ENCODE peak calls at places on chromosomes 7 and 10, in four cellular contexts. M, S, K and B are unnamed samples.

GRCh38 chr7:157019718-157020451 is 9.4 kb upstream of the MNX1 start:
- DNase-seq in K (peak; percentile 40), S (no peak), M (peak; percentile 3), B (no peak)

GRCh38 chr7:1671876-1672451 is 1.9 kb downstream of the ELFN1 start:
- DNase-seq in M (peak; percentile 2), S (no peak), K (peak; percentile 54), B (no peak)

GRCh38 chr10:12826800-12827372 is 174.6 kb downstream of the CCDC3 start:
- DNase-seq in K (no peak), M (no peak), S (no peak), B (no peak)

GRCh38 chr7:111168182-111168581 is 77.3 kb downstream of the LRRN3 start:
- DNase-seq in K (no peak), S (no peak), M (peak; percentile 36), B (no peak)

GRCh38 chr10:70728328-70728727 is 56.0 kb downstream of the ADAMTS14 start:
- DNase-seq in K (no peak), M (no peak), S (no peak), B (no peak)

GRCh38 chr10:89279449-89279869 is 22.4 kb upstream of the IFIT2 start:
- DNase-seq in M (no peak), S (peak; percentile 67), K (no peak), B (no peak)

GRCh38 chr7:28732037-28732869 is 225.9 kb downstream of the TRIL start:
- DNase-seq in S (no peak), M (peak; percentile 47), K (no peak), B (no peak)

GRCh38 chr7:115477193-115477651 is 553.3 kb downstream of the TFEC start:
- DNase-seq in K (no peak), M (peak; percentile 59), S (no peak), B (no peak)

GRCh38 chr10:35336921-35337741 is 822 bp downstream of the CCNY start:
- DNase-seq in S (no peak), K (peak; percentile 75), M (peak; percentile 55), B (no peak)

GRCh38 chr7:15303357-15303756 is 258.5 kb downstream of the AGMO start:
- DNase-seq in M (no peak), S (no peak), K (no peak), B (no peak)

GRCh38 chr10:70106958-70107791 is 25.4 kb downstream of the AIFM2 start:
- DNase-seq in K (no peak), S (no peak), M (no peak), B (no peak)

GRCh38 chr7:77327067-77327931 is 88.8 kb downstream of the GSAP start:
- DNase-seq in K (peak; percentile 79), S (peak; percentile 59), M (peak; percentile 65), B (peak; percentile 70)

GRCh38 chr7:142812437-142813215 is 41.9 kb downstream of the PRSS2 start:
- DNase-seq in M (no peak), K (no peak), S (no peak), B (no peak)

GRCh38 chr7:22564511-22565045 is 64.6 kb upstream of the STEAP1B start:
- DNase-seq in K (no peak), M (no peak), S (peak; percentile 88), B (peak; percentile 11)

GRCh38 chr10:8998751-8999150 is 944.3 kb downstream of the GATA3 start:
- DNase-seq in M (no peak), K (no peak), S (no peak), B (no peak)

GRCh38 chr10:78337646-78338391 is 304.2 kb downstream of the RPS24 start:
- DNase-seq in S (no peak), K (no peak), M (no peak), B (no peak)

GRCh38 chr10:2436933-2437332 is 630.4 kb upstream of the PFKP start:
- DNase-seq in S (no peak), K (no peak), M (no peak), B (no peak)

GRCh38 chr7:154698726-154699291 is 304.1 kb downstream of the PAXIP1 start:
- DNase-seq in K (no peak), M (no peak), S (no peak), B (no peak)

GRCh38 chr10:124657806-124658205 is 86.4 kb downstream of the FAM53B start:
- DNase-seq in S (peak; percentile 81), K (no peak), M (no peak), B (no peak)

GRCh38 chr7:125563557-125563956 is 633.9 kb upstream of the POT1 start:
- DNase-seq in K (no peak), M (no peak), S (no peak), B (no peak)

GRCh38 chr7:22202141-22202540 is 154.8 kb downstream of the RAPGEF5 start:
- DNase-seq in S (no peak), M (no peak), K (no peak), B (no peak)

GRCh38 chr7:1845536-1846311 is 175.6 kb downstream of the ELFN1 start:
- DNase-seq in S (no peak), M (no peak), K (peak; percentile 55), B (no peak)

GRCh38 chr10:119542990-119543813 is 683 bp upstream of the RGS10 start:
- DNase-seq in S (no peak), M (peak; percentile 50), K (peak; percentile 76), B (peak; percentile 67)

GRCh38 chr7:17722798-17723197 is 217.5 kb downstream of the SNX13 start:
- DNase-seq in M (no peak), S (no peak), K (no peak), B (no peak)

GRCh38 chr10:52864459-52865106 is 92.0 kb upstream of the MBL2 start:
- DNase-seq in K (no peak), S (peak; percentile 59), M (peak; percentile 83), B (no peak)

GRCh38 chr10:29517352-29517923 is 117.3 kb downstream of the SVIL start:
- DNase-seq in S (no peak), K (no peak), M (peak; percentile 52), B (no peak)

GRCh38 chr7:151131284-151131621 is 36.2 kb downstream of the GBX1 start:
- DNase-seq in M (no peak), K (no peak), S (no peak), B (no peak)

GRCh38 chr10:110642980-110643655 is 1.0 kb upstream of the RBM20 start:
- DNase-seq in S (no peak), M (peak; percentile 33), K (no peak), B (no peak)

GRCh38 chr7:35725280-35725680 is 30.3 kb upstream of the HERPUD2 start:
- DNase-seq in S (no peak), M (no peak), K (no peak), B (no peak)

GRCh38 chr10:116891208-116891607 is 41.9 kb downstream of the ENO4 start:
- DNase-seq in S (peak; percentile 93), M (peak; percentile 38), K (no peak), B (no peak)

GRCh38 chr7:16881809-16882208 is at the start of gene AGR3:
- DNase-seq in K (no peak), S (no peak), M (peak; percentile 70), B (no peak)

GRCh38 chr7:48424731-48425130 is 253.5 kb downstream of the ABCA13 start:
- DNase-seq in M (peak; percentile 44), S (peak; percentile 1), K (no peak), B (no peak)

GRCh38 chr7:137977173-137977572 is 24.7 kb downstream of the CREB3L2 start:
- DNase-seq in M (no peak), K (no peak), S (no peak), B (no peak)

GRCh38 chr7:71625534-71625933 is 493.6 kb downstream of the GALNT17 start:
- DNase-seq in K (no peak), M (peak; percentile 13), S (no peak), B (no peak)

GRCh38 chr7:70720191-70720873 is 411.6 kb upstream of the GALNT17 start:
- DNase-seq in K (no peak), M (no peak), S (peak; percentile 68), B (no peak)

GRCh38 chr7:88072036-88072714 is 138.1 kb downstream of the ADAM22 start:
- DNase-seq in K (no peak), M (no peak), S (no peak), B (no peak)

GRCh38 chr7:50857804-50858203 is 75.1 kb upstream of the GRB10 start:
- DNase-seq in K (no peak), S (no peak), M (no peak), B (no peak)